ENCODE peak calls at places on chromosomes 2 and 18, in nine cellular contexts. Y, E, N, V, F, C, D, X and K are unnamed samples. For H3K4me1, the result is how much of the 10 kb centered on the place peaks cover.

GRCh38 chr2:238100049-238100820 is at the start of gene ESPNL:
- DNase-seq in F (peak), Y (no peak), X (no peak), V (no peak), N (no peak), E (no peak), D (no peak), C (peak), K (peak)

GRCh38 chr2:113974727-113975126 is 84.8 kb downstream of the ACTR3 start:
- DNase-seq in C (no peak), E (no peak), F (no peak), V (no peak), N (no peak), Y (no peak), D (no peak), X (no peak), K (no peak)

GRCh38 chr2:108215794-108216211 is 24.0 kb upstream of the SULT1C3 start:
- DNase-seq in X (peak), V (no peak), E (no peak), F (no peak), D (peak), C (peak), Y (peak), N (peak), K (no peak)

GRCh38 chr18:35084494-35085449 is 43.6 kb downstream of the MAPRE2 start:
- DNase-seq in Y (peak), E (no peak), N (no peak), D (no peak), V (no peak), X (peak), F (no peak), C (no peak), K (no peak)

GRCh38 chr2:26651458-26652155 is 10.4 kb upstream of the CIB4 start:
- DNase-seq in V (no peak), E (no peak), X (no peak), D (no peak), N (no peak), Y (no peak), F (no peak), C (peak), K (no peak)

GRCh38 chr18:47032945-47033344 is 2.5 kb downstream of the ELOA2 start:
- DNase-seq in D (no peak), V (no peak), X (no peak), C (no peak), Y (no peak), E (no peak), F (no peak), N (no peak), K (no peak)

GRCh38 chr2:209824391-209824790 is 52.8 kb downstream of the UNC80 start:
- DNase-seq in F (no peak), X (no peak), C (no peak), N (no peak), V (no peak), Y (no peak), D (no peak), E (no peak), K (no peak)

GRCh38 chr2:196076778-196077568 is 8.3 kb upstream of the DNAH7 start:
- DNase-seq in C (no peak), F (no peak), X (no peak), D (no peak), Y (no peak), E (no peak), V (no peak), N (no peak), K (no peak)

GRCh38 chr2:115976916-115977315 is 1534.5 kb downstream of the DPP10 start:
- DNase-seq in C (no peak), X (no peak), F (no peak), V (no peak), D (no peak), N (no peak), Y (no peak), E (no peak), K (no peak)

GRCh38 chr18:36441426-36441870 is 143.9 kb downstream of the FHOD3 start:
- DNase-seq in X (no peak), N (peak), E (no peak), V (no peak), D (no peak), C (no peak), F (no peak), Y (no peak), K (no peak)

GRCh38 chr2:96869824-96870630 is at the start of gene SEMA4C:
- DNase-seq in X (no peak), F (peak), C (peak), Y (peak), E (no peak), D (peak), V (no peak), N (peak), K (peak)

GRCh38 chr18:68494802-68495560 is 219.9 kb downstream of the TMX3 start:
- DNase-seq in D (peak), C (no peak), V (no peak), E (no peak), X (peak), N (peak), Y (no peak), F (no peak), K (no peak)

GRCh38 chr2:54967269-54967668 is 83.0 kb downstream of the RTN4 start:
- DNase-seq in E (no peak), N (no peak), F (no peak), C (peak), Y (no peak), V (no peak), D (no peak), X (no peak), K (no peak)

GRCh38 chr2:174597347-174598047 is at the start of gene WIPF1:
- DNase-seq in E (peak), V (no peak), C (no peak), D (peak), F (no peak), N (peak), X (peak), Y (peak), K (no peak)

GRCh38 chr2:127634066-127634617 is 11.8 kb upstream of the GPR17 start:
- DNase-seq in C (no peak), X (no peak), F (no peak), D (no peak), V (no peak), E (no peak), N (no peak), Y (no peak), K (peak)

GRCh38 chr2:70094171-70094977 is 7.1 kb downstream of the PCBP1 start:
- DNase-seq in C (no peak), Y (no peak), N (no peak), E (no peak), D (no peak), F (no peak), X (no peak), V (no peak), K (no peak)

GRCh38 chr18:711693-712400 is 583 bp downstream of the ENOSF1 start:
- DNase-seq in Y (peak), V (peak), D (peak), N (peak), E (peak), F (peak), X (peak), C (peak), K (peak)

GRCh38 chr2:86522711-86523110 is 40.5 kb downstream of the CHMP3 start:
- DNase-seq in X (no peak), V (no peak), N (no peak), E (no peak), D (no peak), F (no peak), C (no peak), Y (no peak), K (no peak)

GRCh38 chr2:223860809-223861738 is 23.7 kb upstream of the AP1S3 start:
- DNase-seq in N (peak), E (no peak), C (no peak), V (no peak), X (peak), Y (peak), F (no peak), D (peak), K (no peak)

GRCh38 chr2:31729442-31730092 is 148.8 kb upstream of the SRD5A2 start:
- DNase-seq in E (peak), Y (no peak), C (peak), V (no peak), X (no peak), F (no peak), N (peak), D (peak), K (no peak)

GRCh38 chr2:107325983-107326786 is 440.2 kb upstream of the ST6GAL2 start:
- DNase-seq in D (peak), V (no peak), X (peak), N (peak), C (no peak), Y (no peak), F (peak), E (no peak), K (no peak)

GRCh38 chr2:225037374-225038075 is 4.7 kb downstream of the DOCK10 start:
- DNase-seq in V (no peak), F (no peak), Y (no peak), C (no peak), E (no peak), X (no peak), N (no peak), D (peak), K (no peak)

GRCh38 chr2:182715121-182715895 is 749 bp upstream of the DNAJC10 start:
- DNase-seq in D (peak), Y (no peak), N (peak), F (no peak), E (no peak), V (no peak), X (peak), C (no peak), K (no peak)

GRCh38 chr2:1968988-1969700 is 224.8 kb upstream of the PXDN start:
- DNase-seq in V (no peak), D (no peak), N (no peak), X (no peak), C (peak), F (no peak), E (no peak), Y (no peak), K (no peak)

GRCh38 chr2:9230051-9230802 is 23.6 kb downstream of the ASAP2 start:
- DNase-seq in E (no peak), V (no peak), Y (no peak), N (peak), F (no peak), X (no peak), D (peak), C (no peak), K (peak)
- TF ChIP-seq CTCF in E (no peak), V (no peak), Y (no peak), N (no peak), F (no peak), X (no peak), D (peak), C (no peak), K (no peak)

DNA sequence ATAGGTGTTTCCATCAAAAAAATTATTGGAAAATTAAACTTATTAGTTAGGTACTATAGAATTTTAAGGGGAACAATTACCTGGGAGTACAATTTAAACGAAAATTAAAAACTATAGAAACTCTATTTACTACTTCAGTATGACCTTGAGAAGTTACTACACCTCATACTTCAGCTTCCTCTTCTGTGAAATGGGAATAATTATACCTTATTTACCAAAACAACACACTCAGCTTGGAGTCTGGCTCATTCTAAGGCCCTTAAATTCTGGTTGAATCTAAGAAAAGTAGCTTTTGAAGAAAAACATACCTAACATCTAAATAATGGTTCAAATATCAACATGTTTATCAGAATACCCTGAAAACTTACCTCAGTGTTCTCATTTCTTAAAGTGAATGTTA is 2.7 kb downstream of the NABP1 start:
- DNase-seq in V (no peak), D (no peak), Y (no peak), N (no peak), F (no peak), X (no peak), E (no peak), C (no peak), K (no peak)
- H3K4me3 ChIP-seq in V (no peak), D (peak), Y (no peak), N (no peak), F (no peak), X (peak), E (peak), C (no peak), K (no peak)

GRCh38 chr2:46310446-46310845 is 13.2 kb downstream of the EPAS1 start:
- DNase-seq in V (no peak), Y (no peak), F (no peak), N (no peak), X (no peak), D (no peak), E (no peak), C (no peak), K (no peak)
- H3K4me1 ChIP-seq in V (under half), Y (under half), F (under half), N (under half), X (under half), D (under half), E (under half), C (under half), K (under half)

GRCh38 chr18:7979714-7980113 is 412.6 kb downstream of the PTPRM start:
- DNase-seq in V (no peak), X (no peak), N (no peak), Y (no peak), D (no peak), C (no peak), F (no peak), E (no peak), K (no peak)

GRCh38 chr18:7977897-7978296 is 410.8 kb downstream of the PTPRM start:
- DNase-seq in V (no peak), E (no peak), N (no peak), C (no peak), X (no peak), F (no peak), D (no peak), Y (no peak), K (no peak)

GRCh38 chr18:7978834-7979233 is 411.7 kb downstream of the PTPRM start:
- DNase-seq in N (no peak), C (no peak), V (no peak), E (no peak), D (no peak), X (no peak), Y (no peak), F (no peak), K (no peak)

GRCh38 chr18:7980136-7980535 is 413.0 kb downstream of the PTPRM start:
- DNase-seq in C (peak), V (no peak), Y (no peak), F (no peak), D (no peak), X (no peak), E (no peak), N (no peak), K (no peak)

GRCh38 chr18:7974200-7974874 is 407.2 kb downstream of the PTPRM start:
- DNase-seq in Y (no peak), D (no peak), V (no peak), N (no peak), F (no peak), C (no peak), X (no peak), E (no peak), K (no peak)
- TF ChIP-seq CTCF in Y (no peak), D (no peak), V (no peak), N (no peak), F (no peak), C (no peak), X (no peak), E (no peak), K (no peak)

DNA sequence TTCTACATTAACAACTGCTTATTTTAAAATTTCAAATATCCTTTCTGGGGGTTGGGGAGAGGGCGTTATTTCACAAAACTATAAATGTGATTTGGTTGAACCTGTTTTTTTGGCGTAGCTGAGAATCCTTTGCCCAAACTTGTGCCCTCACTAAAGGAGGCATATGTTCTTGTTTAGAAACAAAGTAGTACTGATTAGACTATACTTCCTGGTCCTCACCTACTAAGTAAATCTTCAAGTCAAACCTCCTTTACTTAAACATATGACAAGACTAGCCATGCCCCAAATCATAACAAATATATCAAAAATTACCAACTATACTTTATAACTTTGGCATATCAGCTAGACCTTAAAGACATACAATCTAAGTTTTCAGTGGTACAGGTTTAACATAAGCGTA is 5.8 kb downstream of the EIF2AK3 start:
- DNase-seq in Y (no peak), F (no peak), X (no peak), E (no peak), N (no peak), V (no peak), C (no peak), D (no peak), K (no peak)
- H3K4me3 ChIP-seq in Y (no peak), F (no peak), X (no peak), E (no peak), N (no peak), V (no peak), C (no peak), D (no peak), K (no peak)

GRCh38 chr2:201150454-201151020 is 32.4 kb upstream of the CASP10 start:
- DNase-seq in V (no peak), D (no peak), E (no peak), Y (no peak), N (no peak), X (no peak), C (no peak), F (no peak), K (no peak)

GRCh38 chr2:201151127-201152074 is 31.5 kb upstream of the CASP10 start:
- DNase-seq in N (peak), D (peak), F (no peak), Y (no peak), C (no peak), E (no peak), X (peak), V (no peak), K (no peak)

GRCh38 chr2:201154615-201155014 is 28.3 kb upstream of the CASP10 start:
- DNase-seq in D (no peak), E (no peak), F (no peak), X (no peak), C (no peak), V (no peak), N (no peak), Y (no peak), K (no peak)

GRCh38 chr2:201152517-201152916 is 30.4 kb upstream of the CASP10 start:
- DNase-seq in X (no peak), C (no peak), E (no peak), F (no peak), Y (no peak), N (no peak), V (no peak), D (no peak), K (no peak)

DNA sequence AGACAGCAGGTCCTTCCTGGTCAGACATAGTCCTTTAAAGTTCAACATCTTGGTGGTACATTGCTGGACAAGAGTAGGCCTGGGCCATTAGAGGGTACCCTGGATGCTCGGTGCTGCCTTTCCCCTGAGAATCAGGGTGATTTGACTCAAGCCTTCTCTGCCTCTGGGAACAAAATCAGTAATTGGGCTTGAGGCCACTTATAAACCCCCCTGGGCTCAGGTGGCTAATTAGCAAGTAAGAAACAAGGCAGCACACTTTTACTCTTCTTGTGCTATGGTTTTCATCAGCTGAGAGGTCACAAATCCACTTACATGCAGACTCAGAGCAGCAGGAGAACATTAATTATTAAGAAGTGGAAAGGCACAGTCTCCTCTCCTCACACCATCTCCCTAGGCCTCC is 29.9 kb upstream of the CASP10 start:
- DNase-seq in E (no peak), N (no peak), V (no peak), Y (no peak), X (no peak), D (no peak), C (no peak), F (no peak), K (no peak)
- H3K4me1 ChIP-seq in E (under half), N (under half), V (under half), Y (under half), X (under half), D (under half), C (under half), F (under half), K (under half)

DNA sequence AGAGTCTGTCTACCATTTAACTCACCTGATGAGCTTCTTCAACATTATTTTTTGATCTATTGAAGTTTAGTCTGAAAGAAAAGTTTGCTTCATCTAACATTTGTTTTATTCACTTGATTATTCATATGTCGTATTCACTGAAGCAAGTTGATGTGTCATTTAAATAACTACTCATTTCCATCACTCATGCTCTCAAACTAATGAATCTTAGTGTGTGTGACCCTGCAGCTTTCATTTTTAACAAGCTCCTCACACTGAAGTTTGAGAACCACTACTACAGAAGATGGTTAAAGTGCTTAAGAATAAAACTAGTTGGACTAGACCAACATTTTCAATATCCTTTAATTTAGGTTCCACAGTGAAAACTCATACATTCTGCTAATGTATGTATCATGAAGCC is 1.8 kb upstream of the ABI2 start:
- DNase-seq in Y (no peak), C (no peak), E (no peak), D (no peak), X (no peak), N (no peak), V (no peak), F (no peak), K (no peak)
- TF ChIP-seq CTCF in Y (no peak), C (no peak), E (no peak), D (no peak), X (no peak), N (no peak), V (no peak), F (no peak), K (no peak)

GRCh38 chr2:46700435-46700834 is 215.2 kb downstream of the MCFD2 start:
- DNase-seq in X (no peak), N (no peak), D (no peak), Y (no peak), C (no peak), V (no peak), E (no peak), F (no peak), K (no peak)
- H3K4me3 ChIP-seq in X (peak), N (peak), D (peak), Y (peak), C (peak), V (peak), E (peak), F (peak), K (peak)

GRCh38 chr2:42942214-42942989 is 150.0 kb upstream of the HAAO start:
- DNase-seq in F (no peak), C (peak), N (no peak), D (no peak), Y (no peak), E (no peak), V (no peak), X (no peak), K (no peak)

GRCh38 chr2:42942990-42943493 is 150.7 kb upstream of the HAAO start:
- DNase-seq in X (no peak), F (no peak), E (no peak), C (no peak), V (no peak), N (no peak), D (no peak), Y (no peak), K (no peak)

GRCh38 chr2:42938671-42939370 is 146.4 kb upstream of the HAAO start:
- DNase-seq in D (no peak), F (no peak), V (no peak), X (no peak), C (no peak), E (no peak), N (no peak), Y (no peak), K (no peak)

GRCh38 chr2:42939411-42940206 is 147.2 kb upstream of the HAAO start:
- DNase-seq in F (no peak), C (peak), Y (no peak), E (no peak), D (no peak), X (no peak), V (no peak), N (no peak), K (peak)

DNA sequence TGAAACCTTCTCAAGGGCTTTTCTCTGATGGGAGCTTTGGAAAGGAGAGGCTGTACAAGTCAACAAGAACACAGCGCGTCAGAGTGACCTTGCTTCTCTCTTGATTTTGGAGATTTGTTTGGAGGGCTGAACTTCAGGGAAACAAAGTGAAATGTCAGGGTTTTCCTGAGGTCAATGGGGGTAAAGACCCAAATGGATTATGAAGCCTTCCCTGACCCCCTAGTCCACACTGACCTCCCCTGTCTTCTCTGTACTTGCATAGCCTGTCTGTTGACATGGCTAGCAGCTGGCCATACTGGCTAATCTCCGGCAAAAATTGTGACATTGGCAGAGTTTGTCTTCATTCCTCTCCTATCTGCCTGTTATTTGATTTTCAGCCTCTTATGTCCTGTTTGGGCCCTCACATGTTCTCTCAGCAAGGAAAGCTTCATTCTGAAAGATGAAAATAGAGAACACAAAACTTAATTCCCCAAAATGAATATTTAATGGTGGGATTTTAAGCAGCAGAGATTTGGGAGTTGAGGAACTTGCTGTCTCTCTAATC is 149.3 kb upstream of the HAAO start:
- DNase-seq in D (no peak), Y (no peak), V (no peak), X (no peak), N (no peak), F (no peak), C (no peak), E (no peak), K (no peak)
- H3K4me1 ChIP-seq in D (under half), Y (under half), V (under half), X (under half), N (under half), F (under half), C (under half), E (under half), K (under half)